ENCODE peak calls at places on chromosomes 12 and 14, in six cellular contexts. S is activated T-cell treated with anti-CD3 and anti-CD28 coated beads for 1 hour, J is heart right ventricle, H is tibial artery, V is endodermal cell, P is GM04504. E is an unnamed sample.

GRCh38 chr12:9741726-9742125 is 8.8 kb upstream of the CLECL1 start:
- DNase-seq in S (no peak), J (no peak), H (no peak), V (no peak), P (no peak), E (peak)

GRCh38 chr12:82650627-82651337 is 35.9 kb upstream of the TMTC2 start:
- DNase-seq in S (no peak), J (peak), H (no peak), V (no peak), P (no peak), E (no peak)

GRCh38 chr12:107571492-107571891 is 114.1 kb upstream of the PWP1 start:
- DNase-seq in S (no peak), J (no peak), H (no peak), V (no peak), P (no peak), E (no peak)

GRCh38 chr14:33589334-33589733 is 361.5 kb downstream of the EGLN3 start:
- DNase-seq in S (no peak), J (no peak), H (no peak), V (no peak), P (peak), E (no peak)

GRCh38 chr14:99597911-99598600 is 6.0 kb downstream of the CCDC85C start:
- DNase-seq in S (no peak), J (no peak), H (no peak), V (no peak), P (no peak), E (no peak)

GRCh38 chr14:26282578-26282977 is 315.3 kb downstream of the NOVA1 start:
- DNase-seq in S (no peak), J (no peak), H (no peak), V (peak), P (no peak), E (no peak)

GRCh38 chr12:89760783-89761182 is 52.1 kb upstream of the ATP2B1 start:
- DNase-seq in S (no peak), J (no peak), H (no peak), V (no peak), P (no peak), E (no peak)

GRCh38 chr12:79524507-79525148 is 166.1 kb downstream of the PAWR start:
- DNase-seq in S (no peak), J (no peak), H (no peak), V (no peak), P (no peak), E (no peak)

GRCh38 chr12:97545804-97546203 is 83.2 kb downstream of the RMST start:
- DNase-seq in S (no peak), J (no peak), H (no peak), V (no peak), P (no peak), E (no peak)

GRCh38 chr14:64983439-64984310 is 3.0 kb upstream of the FNTB start:
- DNase-seq in S (peak), J (peak), H (no peak), V (no peak), P (no peak), E (no peak)

GRCh38 chr12:42589465-42590323 is at the start of gene PRICKLE1:
- DNase-seq in S (no peak), J (peak), H (no peak), V (peak), P (peak), E (no peak)

GRCh38 chr12:32298917-32299316 is 100.4 kb upstream of the FGD4 start:
- DNase-seq in S (no peak), J (no peak), H (no peak), V (no peak), P (peak), E (no peak)

GRCh38 chr12:58540480-58541299 is 379.6 kb downstream of the LRIG3 start:
- DNase-seq in S (no peak), J (peak), H (peak), V (peak), P (peak), E (no peak)

GRCh38 chr12:112590281-112590680 is 171.5 kb downstream of the PTPN11 start:
- DNase-seq in S (no peak), J (no peak), H (no peak), V (peak), P (no peak), E (no peak)

GRCh38 chr12:20429876-20430275 is 61.5 kb downstream of the PDE3A start:
- DNase-seq in S (no peak), J (no peak), H (no peak), V (no peak), P (no peak), E (no peak)

GRCh38 chr12:53160000-53160399 is 20.5 kb upstream of the ZNF740 start:
- DNase-seq in S (no peak), J (no peak), H (no peak), V (peak), P (no peak), E (no peak)

E was measured in T follicular helper cell.